ENCODE peak calls at places on chromosomes 11 and 22, in ten cellular contexts. D is spleen, B is body of pancreas, P is heart left ventricle, Z is endodermal cell, S is aorta, W is astrocyte, V is neuronal stem cell, Q is PC-9, M is NT2/D1. G is an unnamed sample.

GRCh38 chr11:57406337-57406904 is 16.0 kb upstream of the PRG2 start:
- DNase-seq in D (no peak), B (no peak), P (peak; percentile 71), Z (no peak), S (no peak), W (peak; percentile 42), V (no peak), Q (no peak), M (no peak), G (no peak)

GRCh38 chr11:121588747-121589146 is 136.0 kb upstream of the SORL1-AS1 start:
- DNase-seq in D (no peak), B (no peak), P (no peak), Z (no peak), S (no peak), W (no peak), V (no peak), Q (no peak), M (no peak), G (no peak)

GRCh38 chr22:32904044-32904443 is 102.5 kb downstream of the TIMP3 start:
- DNase-seq in D (no peak), B (no peak), P (no peak), Z (peak; percentile 84), S (no peak), W (peak; percentile 36), V (peak; percentile 38), Q (peak; percentile 22), M (peak; percentile 15), G (peak; percentile 22)

GRCh38 chr11:72293391-72293790 is 49.4 kb upstream of the PHOX2A start:
- DNase-seq in D (no peak), B (no peak), P (no peak), Z (no peak), S (no peak), W (no peak), V (no peak), Q (no peak), M (no peak), G (no peak)

GRCh38 chr22:37484115-37485005 is 1.8 kb downstream of the MFNG start:
- DNase-seq in D (peak; percentile 98), B (no peak), P (peak; percentile 89), Z (no peak), S (peak; percentile 86), W (no peak), V (no peak), Q (no peak), M (no peak), G (peak; percentile 81)

GRCh38 chr11:125433454-125434121 is 62.5 kb downstream of the FEZ1 start:
- DNase-seq in D (no peak), B (peak; percentile 27), P (no peak), Z (peak; percentile 92), S (no peak), W (peak; percentile 47), V (peak; percentile 48), Q (peak; percentile 14), M (peak; percentile 70), G (no peak)

GRCh38 chr22:32994921-32995320 is 63.3 kb downstream of the SYN3 start:
- DNase-seq in D (no peak), B (no peak), P (no peak), Z (no peak), S (no peak), W (no peak), V (no peak), Q (no peak), M (no peak), G (no peak)

GRCh38 chr22:24161909-24162308 is 19.4 kb upstream of the SUSD2 start:
- DNase-seq in D (no peak), B (peak; percentile 80), P (no peak), Z (no peak), S (no peak), W (no peak), V (no peak), Q (no peak), M (no peak), G (no peak)

GRCh38 chr22:38767313-38767712 is 11.5 kb upstream of the SUN2 start:
- DNase-seq in D (no peak), B (no peak), P (no peak), Z (no peak), S (no peak), W (no peak), V (no peak), Q (no peak), M (no peak), G (no peak)

GRCh38 chr11:38143852-38144251 is 1545.8 kb upstream of the RAG2 start:
- DNase-seq in D (no peak), B (no peak), P (no peak), Z (no peak), S (no peak), W (no peak), V (no peak), Q (no peak), M (no peak), G (no peak)

GRCh38 chr11:7977251-7977917 is 9.8 kb upstream of the EIF3F start:
- DNase-seq in D (no peak), B (no peak), P (no peak), Z (no peak), S (no peak), W (peak; percentile 89), V (no peak), Q (peak; percentile 26), M (no peak), G (no peak)

GRCh38 chr11:105227363-105227762 is 87.8 kb upstream of the CARD18 start:
- DNase-seq in D (no peak), B (no peak), P (no peak), Z (no peak), S (no peak), W (no peak), V (no peak), Q (no peak), M (no peak), G (no peak)

DNA sequence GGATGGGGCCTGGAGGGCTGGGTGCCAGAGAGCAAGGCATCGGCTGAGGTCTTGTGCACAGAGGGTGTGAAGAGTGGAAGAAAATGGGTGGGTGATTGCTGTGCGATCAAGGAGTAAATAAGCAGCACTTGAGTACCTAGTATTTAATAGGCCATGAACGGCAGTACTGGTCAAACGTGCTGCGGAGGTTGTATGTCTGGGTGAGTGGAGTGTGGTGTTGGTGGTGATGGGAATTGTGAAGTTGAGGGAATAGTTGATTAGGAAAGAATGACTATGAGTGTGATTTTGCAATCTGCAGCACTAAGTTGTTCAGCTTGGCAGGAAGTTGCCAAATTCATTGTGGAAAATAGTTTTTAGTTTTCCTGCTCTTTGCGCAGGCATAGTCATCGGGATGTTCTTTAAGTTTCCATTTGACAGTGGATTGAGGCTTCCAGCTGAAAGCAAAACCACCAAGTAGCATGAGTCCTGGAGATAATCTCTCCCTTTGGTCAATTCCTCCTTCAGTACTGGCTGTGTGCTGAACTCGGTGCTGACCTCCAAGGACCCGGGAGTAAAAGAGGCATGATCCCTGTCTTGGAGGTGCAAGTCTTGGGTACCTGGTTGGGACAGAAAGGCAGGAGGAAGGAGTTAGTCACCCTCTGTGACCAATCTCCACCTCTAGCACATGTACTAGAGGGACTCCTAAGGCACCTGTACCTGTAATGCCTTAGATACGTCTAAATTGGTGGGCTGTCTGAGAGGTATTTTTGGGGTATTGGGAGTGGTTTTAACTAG is 2.1 kb downstream of the PANX1 start:
- DNase-seq in D (no peak), B (no peak), P (no peak), Z (no peak), S (no peak), W (peak; percentile 93), V (no peak), Q (no peak), M (no peak), G (no peak)
- H3K4me1 ChIP-seq in D (peaks cover 66% of the 10 kb centered on the region), B (peaks cover 46% of the 10 kb centered on the region), P (peaks cover 69% of the 10 kb centered on the region), Z (peaks cover 7% of the 10 kb centered on the region), S (peaks cover 6% of the 10 kb centered on the region), W (peaks cover 63% of the 10 kb centered on the region), V (peaks cover 14% of the 10 kb centered on the region), Q (peaks cover 70% of the 10 kb centered on the region), M (no peaks in the 10 kb centered on the region), G (peaks cover 62% of the 10 kb centered on the region)

GRCh38 chr11:65035579-65035978 is 5.4 kb upstream of the SAC3D1 start:
- DNase-seq in D (no peak), B (no peak), P (no peak), Z (no peak), S (no peak), W (no peak), V (no peak), Q (no peak), M (no peak), G (no peak)
- H3K36me3 ChIP-seq in D (peaks cover 88% of the 10 kb centered on the region), B (peaks cover 6% of the 10 kb centered on the region), P (peaks cover 59% of the 10 kb centered on the region), Z (peaks cover 5% of the 10 kb centered on the region), S (no peaks in the 10 kb centered on the region), W (peaks cover 7% of the 10 kb centered on the region), V (peaks cover 19% of the 10 kb centered on the region), Q (no peaks in the 10 kb centered on the region), M (peaks cover 65% of the 10 kb centered on the region), G (peaks cover 48% of the 10 kb centered on the region)

GRCh38 chr22:42688914-42689275 is 31.8 kb downstream of the A4GALT start:
- DNase-seq in D (no peak), B (no peak), P (no peak), Z (peak; percentile 83), S (no peak), W (no peak), V (no peak), Q (peak; percentile 76), M (no peak), G (no peak)

GRCh38 chr22:42684462-42685195 is 35.4 kb upstream of the CYB5R3 start:
- DNase-seq in D (no peak), B (no peak), P (no peak), Z (no peak), S (no peak), W (peak; percentile 18), V (no peak), Q (no peak), M (no peak), G (no peak)

GRCh38 chr22:42685941-42686666 is 34.6 kb downstream of the A4GALT start:
- DNase-seq in D (no peak), B (no peak), P (peak; percentile 85), Z (no peak), S (peak; percentile 84), W (no peak), V (no peak), Q (peak; percentile 58), M (no peak), G (peak; percentile 10)

GRCh38 chr22:42688241-42688913 is 32.3 kb downstream of the A4GALT start:
- DNase-seq in D (no peak), B (peak; percentile 86), P (peak; percentile 87), Z (peak; percentile 82), S (peak; percentile 95), W (peak; percentile 94), V (peak; percentile 38), Q (peak; percentile 89), M (peak; percentile 33), G (no peak)

GRCh38 chr22:42686756-42687491 is 33.7 kb downstream of the A4GALT start:
- DNase-seq in D (no peak), B (no peak), P (no peak), Z (no peak), S (no peak), W (no peak), V (no peak), Q (no peak), M (no peak), G (no peak)
- H3K4me1 ChIP-seq in D (peaks cover 18% of the 10 kb centered on the region), B (peaks cover 24% of the 10 kb centered on the region), P (peaks cover 95% of the 10 kb centered on the region), Z (peaks cover 9% of the 10 kb centered on the region), S (peaks cover 2% of the 10 kb centered on the region), W (peaks cover 10% of the 10 kb centered on the region), V (peaks cover 14% of the 10 kb centered on the region), Q (peaks cover 41% of the 10 kb centered on the region), M (peaks cover 9% of the 10 kb centered on the region), G (no peaks in the 10 kb centered on the region)

DNA sequence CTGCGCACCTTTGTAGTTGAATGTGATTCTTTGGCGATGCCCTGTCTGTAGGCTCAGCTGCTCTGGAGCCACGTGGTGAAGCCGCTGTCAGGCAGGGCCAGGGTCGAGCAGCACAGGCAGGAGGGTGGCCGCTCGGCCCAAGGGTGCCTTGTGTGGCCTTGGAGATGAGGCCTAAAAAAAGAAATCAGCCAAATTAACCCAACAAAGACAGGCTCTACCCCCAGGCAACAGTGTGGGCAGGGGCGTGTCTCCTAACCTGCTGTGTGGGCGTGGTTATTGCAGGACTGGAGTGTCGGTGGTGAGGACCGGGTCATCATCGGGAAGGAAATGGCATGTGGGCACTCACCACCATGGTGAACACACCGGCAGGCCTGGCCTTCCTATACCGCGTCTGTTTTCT is 34.3 kb downstream of the CTTN start:
- DNase-seq in D (no peak), B (no peak), P (no peak), Z (no peak), S (no peak), W (no peak), V (no peak), Q (no peak), M (no peak), G (no peak)
- H3K36me3 ChIP-seq in D (peaks cover 94% of the 10 kb centered on the region), B (peaks cover 21% of the 10 kb centered on the region), P (peaks cover 93% of the 10 kb centered on the region), Z (peaks cover 93% of the 10 kb centered on the region), S (peaks cover 20% of the 10 kb centered on the region), W (peaks cover 61% of the 10 kb centered on the region), V (peaks cover 74% of the 10 kb centered on the region), Q (peaks cover 32% of the 10 kb centered on the region), M (peaks cover 98% of the 10 kb centered on the region), G (no peaks in the 10 kb centered on the region)